ENCODE peak calls at places on chromosomes 5 and 9, in seven cellular contexts. D, Y, C, T, J, R and O are unnamed samples.

GRCh38 chr5:160938532-160938931 is 86.5 kb upstream of the ATP10B start:
- DNase-seq in R (peak; percentile 5), C (no peak), T (no peak), Y (peak; percentile 26), J (no peak), D (no peak), O (peak; percentile 45)

GRCh38 chr5:55372130-55372925 is 64.5 kb downstream of the MTREX start:
- DNase-seq in J (no peak), Y (no peak), D (no peak), T (no peak), C (no peak), R (no peak), O (no peak)

GRCh38 chr5:97243352-97243751 is 60.3 kb upstream of the RIOK2 start:
- DNase-seq in C (no peak), J (no peak), T (no peak), Y (no peak), R (no peak), D (no peak), O (no peak)

GRCh38 chr5:139675825-139676224 is 27.7 kb downstream of the CXXC5 start:
- DNase-seq in C (no peak), D (no peak), T (no peak), J (no peak), Y (no peak), R (no peak), O (no peak)

GRCh38 chr9:98647236-98647635 is 61.5 kb downstream of the GABBR2 start:
- DNase-seq in Y (no peak), D (no peak), J (no peak), T (no peak), C (no peak), R (no peak), O (no peak)

GRCh38 chr5:111225926-111226325 is 1.7 kb downstream of the CAMK4 start:
- DNase-seq in J (no peak), R (no peak), C (no peak), Y (no peak), T (no peak), D (no peak), O (no peak)

GRCh38 chr9:112731971-112732370 is 14.1 kb upstream of the INIP start:
- DNase-seq in C (no peak), T (no peak), J (no peak), Y (no peak), R (no peak), D (no peak), O (no peak)

GRCh38 chr5:6759401-6759800 is 46.2 kb downstream of the TENT4A start:
- DNase-seq in J (no peak), C (no peak), Y (peak; percentile 57), D (no peak), R (peak; percentile 55), T (no peak), O (peak; percentile 88)

GRCh38 chr5:179210478-179210877 is 134.8 kb downstream of the ADAMTS2 start:
- DNase-seq in Y (no peak), R (no peak), T (no peak), D (no peak), J (no peak), C (no peak), O (no peak)

GRCh38 chr9:91768507-91768906 is 181.5 kb downstream of the ROR2 start:
- DNase-seq in D (no peak), C (no peak), J (no peak), T (no peak), Y (no peak), R (no peak), O (no peak)

GRCh38 chr5:140977003-140977402 is 10.7 kb downstream of the PCDHAC2 start:
- DNase-seq in D (no peak), J (no peak), T (no peak), Y (no peak), R (no peak), C (no peak), O (no peak)

GRCh38 chr9:127949827-127950512 is 12.3 kb upstream of the DPM2 start:
- DNase-seq in J (no peak), T (no peak), Y (no peak), C (no peak), R (no peak), D (no peak), O (no peak)

GRCh38 chr5:130198927-130199326 is 294.7 kb downstream of the CHSY3 start:
- DNase-seq in R (peak; percentile 39), D (no peak), J (no peak), T (no peak), C (no peak), Y (peak; percentile 63), O (no peak)

GRCh38 chr5:148491015-148491792 is 107.4 kb downstream of the FBXO38 start:
- DNase-seq in D (no peak), J (no peak), T (no peak), C (no peak), R (no peak), Y (no peak), O (no peak)

GRCh38 chr5:52502591-52502990 is 285.1 kb upstream of the ITGA1 start:
- DNase-seq in J (no peak), Y (no peak), R (no peak), D (no peak), T (no peak), C (no peak), O (no peak)